ENCODE peak calls at places on chromosome 6, in seven cellular contexts. F is stomach, V is kidney, L is tibial nerve, X is fibroblast of mammary gland, M is heart right ventricle, Z is cardiac muscle cell. S is an unnamed sample.

GRCh38 chr6:36056178-36056577 is 28.6 kb downstream of the MAPK14 start:
- DNase-seq in F (no peak), V (no peak), L (no peak), X (no peak), M (no peak), Z (no peak), S (peak)

GRCh38 chr6:144468709-144469108 is 183.6 kb downstream of the UTRN start:
- DNase-seq in F (no peak), V (no peak), L (no peak), X (no peak), M (no peak), Z (no peak), S (no peak)

GRCh38 chr6:25038300-25038699 is 102.5 kb upstream of the RIPOR2 start:
- DNase-seq in F (no peak), V (no peak), L (no peak), X (no peak), M (no peak), Z (no peak), S (no peak)

GRCh38 chr6:96391776-96392175 is 129.8 kb upstream of the UFL1 start:
- DNase-seq in F (peak), V (no peak), L (no peak), X (no peak), M (no peak), Z (no peak), S (peak)

GRCh38 chr6:10146723-10147451 is 268.0 kb downstream of the TFAP2A start:
- DNase-seq in F (no peak), V (no peak), L (no peak), X (no peak), M (peak), Z (peak), S (no peak)

GRCh38 chr6:99146716-99147115 is 199.0 kb upstream of the FBXL4 start:
- DNase-seq in F (no peak), V (no peak), L (no peak), X (no peak), M (no peak), Z (no peak), S (no peak)

GRCh38 chr6:4637691-4638433 is 138.3 kb upstream of the CDYL start:
- DNase-seq in F (no peak), V (no peak), L (no peak), X (peak), M (no peak), Z (peak), S (no peak)

GRCh38 chr6:133017581-133017980 is 203.2 kb downstream of the RPS12 start:
- DNase-seq in F (no peak), V (no peak), L (no peak), X (peak), M (no peak), Z (peak), S (no peak)

GRCh38 chr6:90123796-90124195 is 172.8 kb downstream of the BACH2 start:
- DNase-seq in F (no peak), V (no peak), L (no peak), X (peak), M (no peak), Z (peak), S (no peak)

GRCh38 chr6:119929121-119929520 is 579.6 kb upstream of the MAN1A1 start:
- DNase-seq in F (no peak), V (no peak), L (no peak), X (peak), M (no peak), Z (no peak), S (no peak)

GRCh38 chr6:69820438-69820837 is 23.6 kb upstream of the LMBRD1 start:
- DNase-seq in F (no peak), V (no peak), L (no peak), X (no peak), M (no peak), Z (no peak), S (no peak)

GRCh38 chr6:53771780-53772624 is 22.8 kb upstream of the LRRC1 start:
- DNase-seq in F (no peak), V (no peak), L (no peak), X (peak), M (no peak), Z (no peak), S (no peak)

GRCh38 chr6:79949235-79949634 is 1.9 kb upstream of the ELOVL4 start:
- DNase-seq in F (peak), V (no peak), L (peak), X (peak), M (peak), Z (peak), S (peak)

GRCh38 chr6:134477991-134478635 is 160.2 kb upstream of the SGK1 start:
- DNase-seq in F (no peak), V (no peak), L (no peak), X (peak), M (no peak), Z (no peak), S (no peak)

GRCh38 chr6:165090206-165090605 is 219.2 kb downstream of the C6orf118 start:
- DNase-seq in F (no peak), V (no peak), L (no peak), X (no peak), M (no peak), Z (no peak), S (no peak)

GRCh38 chr6:3245216-3245615 is 13.5 kb upstream of the PSMG4 start:
- DNase-seq in F (no peak), V (no peak), L (no peak), X (no peak), M (no peak), Z (no peak), S (no peak)

GRCh38 chr6:6996124-6996523 is 111.6 kb upstream of the RREB1 start:
- DNase-seq in F (no peak), V (no peak), L (no peak), X (no peak), M (no peak), Z (no peak), S (no peak)

GRCh38 chr6:135722182-135722581 is 129.3 kb upstream of the PDE7B start:
- DNase-seq in F (no peak), V (no peak), L (no peak), X (peak), M (no peak), Z (no peak), S (no peak)

GRCh38 chr6:96542702-96543101 is 20.2 kb upstream of the FHL5 start:
- DNase-seq in F (no peak), V (no peak), L (no peak), X (peak), M (no peak), Z (peak), S (no peak)

GRCh38 chr6:22845467-22845866 is 276.1 kb downstream of the HDGFL1 start:
- DNase-seq in F (no peak), V (no peak), L (no peak), X (no peak), M (no peak), Z (no peak), S (no peak)

GRCh38 chr6:14738933-14739332 is 506.9 kb upstream of the JARID2 start:
- DNase-seq in F (no peak), V (no peak), L (no peak), X (no peak), M (no peak), Z (peak), S (no peak)

GRCh38 chr6:160198577-160199211 is 59.9 kb downstream of the SLC22A2 start:
- DNase-seq in F (no peak), V (no peak), L (no peak), X (no peak), M (no peak), Z (peak), S (no peak)

GRCh38 chr6:125361868-125362267 is 60.1 kb upstream of the HDDC2 start:
- DNase-seq in F (no peak), V (no peak), L (no peak), X (no peak), M (no peak), Z (no peak), S (no peak)

GRCh38 chr6:15336905-15337583 is 91.2 kb downstream of the JARID2 start:
- DNase-seq in F (no peak), V (no peak), L (no peak), X (no peak), M (no peak), Z (no peak), S (no peak)

GRCh38 chr6:43782764-43783513 is 12.9 kb downstream of the VEGFA start:
- DNase-seq in F (no peak), V (no peak), L (no peak), X (no peak), M (no peak), Z (no peak), S (no peak)

GRCh38 chr6:145278163-145278807 is 457.0 kb downstream of the EPM2A start:
- DNase-seq in F (no peak), V (no peak), L (no peak), X (peak), M (no peak), Z (peak), S (no peak)

GRCh38 chr6:90939906-90940305 is 353.0 kb upstream of the MAP3K7 start:
- DNase-seq in F (no peak), V (no peak), L (no peak), X (no peak), M (no peak), Z (no peak), S (no peak)

GRCh38 chr6:121436172-121436965 is 923 bp downstream of the GJA1 start:
- DNase-seq in F (no peak), V (no peak), L (no peak), X (no peak), M (no peak), Z (peak), S (no peak)

GRCh38 chr6:130494745-130495144 is 128.9 kb downstream of the TMEM200A start:
- DNase-seq in F (no peak), V (no peak), L (no peak), X (peak), M (no peak), Z (no peak), S (no peak)

GRCh38 chr6:10583509-10583908 is 62.4 kb downstream of the GCNT2 start:
- DNase-seq in F (no peak), V (no peak), L (no peak), X (no peak), M (no peak), Z (no peak), S (no peak)

GRCh38 chr6:2810092-2810671 is 31.5 kb downstream of the SERPINB1 start:
- DNase-seq in F (peak), V (no peak), L (no peak), X (peak), M (no peak), Z (peak), S (no peak)

GRCh38 chr6:15443119-15443518 is 197.2 kb downstream of the JARID2 start:
- DNase-seq in F (no peak), V (no peak), L (no peak), X (peak), M (no peak), Z (peak), S (no peak)

GRCh38 chr6:62530985-62531384 is 245.0 kb upstream of the KHDRBS2 start:
- DNase-seq in F (no peak), V (no peak), L (no peak), X (no peak), M (no peak), Z (no peak), S (no peak)

GRCh38 chr6:37725967-37726366 is 28.3 kb upstream of the MDGA1 start:
- DNase-seq in F (no peak), V (no peak), L (no peak), X (no peak), M (no peak), Z (no peak), S (no peak)
- H3K4me3 ChIP-seq in F (no peak), V (no peak), L (no peak), X (no peak), M (no peak), Z (no peak), S (no peak)

GRCh38 chr6:68497927-68498326 is 137.2 kb upstream of the ADGRB3 start:
- DNase-seq in F (no peak), V (no peak), L (no peak), X (peak), M (no peak), Z (no peak), S (no peak)
- TF ChIP-seq CTCF in F (no peak), V (no peak), L (no peak), X (no peak), M (no peak), Z (no peak), S (no peak)

DNA sequence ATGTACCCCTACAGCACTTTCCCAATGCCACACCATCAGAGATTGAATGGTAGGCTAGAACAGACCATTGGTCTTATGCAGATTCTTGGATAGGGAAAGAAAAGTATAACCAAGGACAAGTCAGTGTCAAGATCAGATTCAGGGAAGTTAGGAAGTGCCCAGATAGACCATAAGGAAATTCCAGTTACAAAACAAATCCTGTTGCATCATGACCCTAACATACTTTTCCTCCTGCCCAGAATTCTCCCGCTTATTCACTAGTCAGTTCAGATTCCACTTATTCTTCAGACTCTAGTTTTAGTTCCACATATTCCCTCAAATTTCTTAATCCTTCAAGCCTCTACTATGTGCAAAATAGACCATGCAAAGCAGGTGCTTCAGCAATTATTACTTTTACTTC is 20.7 kb downstream of the METTL24 start:
- DNase-seq in F (no peak), V (no peak), L (no peak), X (peak), M (no peak), Z (peak), S (no peak)
- H3K4me3 ChIP-seq in F (no peak), V (no peak), L (no peak), X (no peak), M (no peak), Z (no peak), S (no peak)

DNA sequence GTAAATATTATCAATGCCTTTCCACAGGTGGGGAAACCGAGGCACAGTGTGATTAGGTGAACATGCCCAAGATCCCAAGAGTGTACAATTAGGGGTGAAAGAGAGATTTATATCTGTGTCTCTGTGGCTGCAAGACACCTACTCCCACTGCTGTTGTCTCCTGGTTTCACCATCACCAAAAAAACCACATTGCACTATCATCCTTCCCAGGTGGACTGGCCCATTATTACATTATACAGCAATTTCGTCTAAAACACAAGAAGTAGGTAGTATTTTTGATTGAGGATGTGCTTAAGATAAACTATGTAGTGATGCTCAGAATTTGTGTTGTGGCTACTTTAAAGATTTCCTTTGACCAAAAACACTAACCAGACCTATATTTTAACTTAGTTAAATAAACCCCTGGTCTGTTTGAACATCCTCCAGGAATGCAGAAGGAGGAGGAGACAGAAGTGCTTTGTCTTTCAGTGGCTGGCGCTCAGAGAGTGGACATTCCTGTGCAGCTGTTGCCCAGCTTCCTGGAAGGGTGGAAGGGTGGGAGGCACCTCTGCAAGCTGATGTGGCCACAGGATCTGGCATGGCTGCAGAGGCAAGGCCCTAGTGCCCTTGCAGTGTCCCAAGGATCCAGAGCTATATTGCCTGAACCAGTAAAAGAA is 23.8 kb downstream of the DCBLD1 start:
- DNase-seq in F (no peak), V (no peak), L (no peak), X (peak), M (no peak), Z (peak), S (no peak)
- TF ChIP-seq CTCF in F (no peak), V (no peak), L (no peak), X (no peak), M (no peak), Z (no peak), S (no peak)

GRCh38 chr6:42104807-42105713 is 37.4 kb downstream of the C6orf132 start:
- DNase-seq in F (no peak), V (no peak), L (no peak), X (no peak), M (no peak), Z (no peak), S (no peak)
- H3K4me3 ChIP-seq in F (peak), V (no peak), L (peak), X (no peak), M (peak), Z (no peak), S (no peak)

GRCh38 chr6:127854009-127854408 is 46.8 kb downstream of the THEMIS start:
- DNase-seq in F (no peak), V (no peak), L (no peak), X (peak), M (no peak), Z (peak), S (no peak)
- TF ChIP-seq CTCF in F (no peak), V (no peak), L (no peak), X (no peak), M (no peak), Z (no peak), S (peak)

GRCh38 chr6:49950415-49950751 is 13.6 kb downstream of the DEFB114 start:
- DNase-seq in F (no peak), V (no peak), L (no peak), X (no peak), M (no peak), Z (no peak), S (no peak)
- H3K4me3 ChIP-seq in F (no peak), V (no peak), L (no peak), X (no peak), M (no peak), Z (no peak), S (no peak)

GRCh38 chr6:127069659-127070279 is 48.7 kb upstream of the RSPO3 start:
- DNase-seq in F (no peak), V (no peak), L (no peak), X (peak), M (no peak), Z (peak), S (no peak)
- TF ChIP-seq CTCF in F (no peak), V (peak), L (peak), X (peak), M (no peak), Z (peak), S (peak)

GRCh38 chr6:26575494-26575939 is 21.2 kb upstream of the ABT1 start:
- DNase-seq in F (no peak), V (no peak), L (no peak), X (peak), M (no peak), Z (peak), S (no peak)
- H3K4me3 ChIP-seq in F (no peak), V (no peak), L (no peak), X (no peak), M (no peak), Z (no peak), S (no peak)

DNA sequence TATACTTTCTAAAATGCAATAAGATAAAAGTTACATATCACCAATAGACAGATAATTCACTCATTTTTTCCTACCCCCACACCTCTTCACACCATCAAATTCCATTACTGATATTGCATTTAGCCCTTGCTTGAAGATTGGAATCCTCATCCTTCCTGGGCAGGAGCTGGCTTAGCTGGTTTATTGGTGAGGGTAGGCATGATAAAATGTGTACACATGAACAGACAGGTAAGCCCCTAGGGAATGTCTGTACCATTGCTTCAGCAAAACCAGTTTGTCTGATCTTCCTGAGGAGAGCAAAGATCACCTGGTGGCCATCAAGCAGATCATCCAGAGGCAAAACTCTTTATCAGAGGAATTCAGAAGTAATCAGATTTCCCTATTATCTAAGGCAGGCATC is 6.8 kb upstream of the FABP7 start:
- DNase-seq in F (no peak), V (no peak), L (no peak), X (no peak), M (no peak), Z (no peak), S (no peak)
- TF ChIP-seq CTCF in F (no peak), V (no peak), L (no peak), X (no peak), M (no peak), Z (no peak), S (no peak)

S was measured in LNCaP clone FGC.